ENCODE peak calls at places on chromosomes 13 and 19, in ten cellular contexts. One of them, this sample, is unnamed.

GRCh38 chr13:27353166-27353583 is 71.2 kb upstream of the GTF3A start:
- DNase-seq in HepG2: peak
- DNase-seq in fibroblast of mammary gland: no peak
- DNase-seq in left lung: no peak
- DNase-seq in AG04450: peak
- DNase-seq in cardiac fibroblast: peak
- DNase-seq in tibial artery: no peak
- DNase-seq in fibroblast of lung: peak
- DNase-seq in nephron progenitor cell: no peak
- DNase-seq in BE2C: no peak
- DNase-seq in this sample: peak

GRCh38 chr13:52162279-52163101 is 3.1 kb upstream of the NEK3 start:
- DNase-seq in HepG2: peak
- DNase-seq in fibroblast of mammary gland: peak
- DNase-seq in left lung: no peak
- DNase-seq in AG04450: no peak
- DNase-seq in cardiac fibroblast: peak
- DNase-seq in tibial artery: no peak
- DNase-seq in fibroblast of lung: peak
- DNase-seq in nephron progenitor cell: no peak
- DNase-seq in BE2C: no peak
- DNase-seq in this sample: no peak

GRCh38 chr19:17762505-17763229 is 11.4 kb downstream of the FCHO1 start:
- DNase-seq in HepG2: peak
- DNase-seq in fibroblast of mammary gland: peak
- DNase-seq in left lung: no peak
- DNase-seq in AG04450: no peak
- DNase-seq in cardiac fibroblast: peak
- DNase-seq in tibial artery: no peak
- DNase-seq in fibroblast of lung: peak
- DNase-seq in nephron progenitor cell: peak
- DNase-seq in BE2C: peak
- DNase-seq in this sample: no peak

GRCh38 chr19:35484637-35485036 is 5.6 kb downstream of the KRTDAP start:
- DNase-seq in HepG2: no peak
- DNase-seq in fibroblast of mammary gland: no peak
- DNase-seq in left lung: no peak
- DNase-seq in AG04450: no peak
- DNase-seq in cardiac fibroblast: no peak
- DNase-seq in tibial artery: no peak
- DNase-seq in fibroblast of lung: no peak
- DNase-seq in nephron progenitor cell: no peak
- DNase-seq in BE2C: no peak
- DNase-seq in this sample: peak

GRCh38 chr13:94088742-94089141 is 390.7 kb downstream of the DCT start:
- DNase-seq in HepG2: no peak
- DNase-seq in fibroblast of mammary gland: no peak
- DNase-seq in left lung: no peak
- DNase-seq in AG04450: no peak
- DNase-seq in cardiac fibroblast: no peak
- DNase-seq in tibial artery: no peak
- DNase-seq in fibroblast of lung: no peak
- DNase-seq in nephron progenitor cell: no peak
- DNase-seq in BE2C: no peak
- DNase-seq in this sample: no peak

GRCh38 chr13:63092461-63092860 is 1676.8 kb upstream of the PCDH20 start:
- DNase-seq in HepG2: no peak
- DNase-seq in fibroblast of mammary gland: no peak
- DNase-seq in left lung: no peak
- DNase-seq in AG04450: no peak
- DNase-seq in cardiac fibroblast: no peak
- DNase-seq in tibial artery: no peak
- DNase-seq in fibroblast of lung: peak
- DNase-seq in nephron progenitor cell: no peak
- DNase-seq in BE2C: no peak
- DNase-seq in this sample: no peak

GRCh38 chr13:66534561-66534960 is 695.6 kb downstream of the PCDH9 start:
- DNase-seq in HepG2: no peak
- DNase-seq in fibroblast of mammary gland: peak
- DNase-seq in left lung: no peak
- DNase-seq in AG04450: no peak
- DNase-seq in cardiac fibroblast: no peak
- DNase-seq in tibial artery: no peak
- DNase-seq in fibroblast of lung: peak
- DNase-seq in nephron progenitor cell: no peak
- DNase-seq in BE2C: no peak
- DNase-seq in this sample: no peak

GRCh38 chr13:37361608-37362007 is 237.0 kb downstream of the POSTN start:
- DNase-seq in HepG2: no peak
- DNase-seq in fibroblast of mammary gland: no peak
- DNase-seq in left lung: no peak
- DNase-seq in AG04450: no peak
- DNase-seq in cardiac fibroblast: no peak
- DNase-seq in tibial artery: no peak
- DNase-seq in fibroblast of lung: peak
- DNase-seq in nephron progenitor cell: no peak
- DNase-seq in BE2C: no peak
- DNase-seq in this sample: no peak

GRCh38 chr19:12843999-12844732 is 5.9 kb downstream of the MAST1 start:
- DNase-seq in HepG2: no peak
- DNase-seq in fibroblast of mammary gland: no peak
- DNase-seq in left lung: no peak
- DNase-seq in AG04450: no peak
- DNase-seq in cardiac fibroblast: no peak
- DNase-seq in tibial artery: no peak
- DNase-seq in fibroblast of lung: no peak
- DNase-seq in nephron progenitor cell: no peak
- DNase-seq in BE2C: no peak
- DNase-seq in this sample: no peak

GRCh38 chr13:79392882-79393563 is 13.0 kb downstream of the RBM26 start:
- DNase-seq in HepG2: no peak
- DNase-seq in fibroblast of mammary gland: peak
- DNase-seq in left lung: no peak
- DNase-seq in AG04450: no peak
- DNase-seq in cardiac fibroblast: no peak
- DNase-seq in tibial artery: no peak
- DNase-seq in fibroblast of lung: peak
- DNase-seq in nephron progenitor cell: no peak
- DNase-seq in BE2C: no peak
- DNase-seq in this sample: no peak

GRCh38 chr13:38879278-38879677 is 111.4 kb downstream of the STOML3 start:
- DNase-seq in HepG2: no peak
- DNase-seq in fibroblast of mammary gland: no peak
- DNase-seq in left lung: no peak
- DNase-seq in AG04450: no peak
- DNase-seq in cardiac fibroblast: no peak
- DNase-seq in tibial artery: no peak
- DNase-seq in fibroblast of lung: peak
- DNase-seq in nephron progenitor cell: no peak
- DNase-seq in BE2C: no peak
- DNase-seq in this sample: no peak

GRCh38 chr19:18091217-18091608 is 4.5 kb upstream of the IL12RB1 start:
- DNase-seq in HepG2: no peak
- DNase-seq in fibroblast of mammary gland: no peak
- DNase-seq in left lung: peak
- DNase-seq in AG04450: no peak
- DNase-seq in cardiac fibroblast: no peak
- DNase-seq in tibial artery: peak
- DNase-seq in fibroblast of lung: no peak
- DNase-seq in nephron progenitor cell: no peak
- DNase-seq in BE2C: no peak
- DNase-seq in this sample: peak

GRCh38 chr13:73913043-73913740 is 221.0 kb downstream of the KLF12 start:
- DNase-seq in HepG2: no peak
- DNase-seq in fibroblast of mammary gland: peak
- DNase-seq in left lung: no peak
- DNase-seq in AG04450: no peak
- DNase-seq in cardiac fibroblast: peak
- DNase-seq in tibial artery: no peak
- DNase-seq in fibroblast of lung: peak
- DNase-seq in nephron progenitor cell: no peak
- DNase-seq in BE2C: no peak
- DNase-seq in this sample: no peak

GRCh38 chr13:44873486-44873885 is 115.8 kb downstream of the NUFIP1 start:
- DNase-seq in HepG2: no peak
- DNase-seq in fibroblast of mammary gland: no peak
- DNase-seq in left lung: no peak
- DNase-seq in AG04450: no peak
- DNase-seq in cardiac fibroblast: peak
- DNase-seq in tibial artery: no peak
- DNase-seq in fibroblast of lung: peak
- DNase-seq in nephron progenitor cell: no peak
- DNase-seq in BE2C: no peak
- DNase-seq in this sample: no peak

GRCh38 chr13:73058741-73059459 is at the start of gene KLF5:
- DNase-seq in HepG2: peak
- DNase-seq in fibroblast of mammary gland: peak
- DNase-seq in left lung: peak
- DNase-seq in AG04450: peak
- DNase-seq in cardiac fibroblast: peak
- DNase-seq in tibial artery: peak
- DNase-seq in fibroblast of lung: peak
- DNase-seq in nephron progenitor cell: peak
- DNase-seq in BE2C: peak
- DNase-seq in this sample: peak

GRCh38 chr13:98214707-98215106 is 37.6 kb upstream of the RNF113B start:
- DNase-seq in HepG2: no peak
- DNase-seq in fibroblast of mammary gland: no peak
- DNase-seq in left lung: no peak
- DNase-seq in AG04450: no peak
- DNase-seq in cardiac fibroblast: no peak
- DNase-seq in tibial artery: no peak
- DNase-seq in fibroblast of lung: no peak
- DNase-seq in nephron progenitor cell: no peak
- DNase-seq in BE2C: no peak
- DNase-seq in this sample: no peak

GRCh38 chr19:43575955-43576451 is 402 bp downstream of the PINLYP start:
- DNase-seq in HepG2: no peak
- DNase-seq in fibroblast of mammary gland: no peak
- DNase-seq in left lung: no peak
- DNase-seq in AG04450: no peak
- DNase-seq in cardiac fibroblast: peak
- DNase-seq in tibial artery: no peak
- DNase-seq in fibroblast of lung: no peak
- DNase-seq in nephron progenitor cell: no peak
- DNase-seq in BE2C: no peak
- DNase-seq in this sample: no peak

GRCh38 chr19:14410775-14411134 is 8.4 kb downstream of the DDX39A start:
- DNase-seq in HepG2: no peak
- DNase-seq in fibroblast of mammary gland: no peak
- DNase-seq in left lung: no peak
- DNase-seq in AG04450: no peak
- DNase-seq in cardiac fibroblast: no peak
- DNase-seq in tibial artery: no peak
- DNase-seq in fibroblast of lung: no peak
- DNase-seq in nephron progenitor cell: no peak
- DNase-seq in BE2C: no peak
- DNase-seq in this sample: peak
- TF ChIP-seq CTCF in HepG2: no peak
- TF ChIP-seq CTCF in fibroblast of mammary gland: no peak
- TF ChIP-seq CTCF in left lung: no peak
- TF ChIP-seq CTCF in AG04450: no peak
- TF ChIP-seq CTCF in cardiac fibroblast: no peak
- TF ChIP-seq CTCF in tibial artery: no peak
- TF ChIP-seq CTCF in fibroblast of lung: no peak
- TF ChIP-seq CTCF in nephron progenitor cell: no peak
- TF ChIP-seq CTCF in BE2C: no peak
- TF ChIP-seq CTCF in this sample: no peak

GRCh38 chr19:31944286-31944685 is 401.1 kb upstream of the ZNF507 start:
- DNase-seq in HepG2: no peak
- DNase-seq in fibroblast of mammary gland: no peak
- DNase-seq in left lung: no peak
- DNase-seq in AG04450: no peak
- DNase-seq in cardiac fibroblast: no peak
- DNase-seq in tibial artery: no peak
- DNase-seq in fibroblast of lung: no peak
- DNase-seq in nephron progenitor cell: no peak
- DNase-seq in BE2C: no peak
- DNase-seq in this sample: no peak

GRCh38 chr19:31943778-31944177 is 401.6 kb upstream of the ZNF507 start:
- DNase-seq in HepG2: no peak
- DNase-seq in fibroblast of mammary gland: no peak
- DNase-seq in left lung: no peak
- DNase-seq in AG04450: no peak
- DNase-seq in cardiac fibroblast: no peak
- DNase-seq in tibial artery: no peak
- DNase-seq in fibroblast of lung: no peak
- DNase-seq in nephron progenitor cell: no peak
- DNase-seq in BE2C: no peak
- DNase-seq in this sample: no peak

GRCh38 chr19:31946491-31946890 is 398.9 kb upstream of the ZNF507 start:
- DNase-seq in HepG2: no peak
- DNase-seq in fibroblast of mammary gland: no peak
- DNase-seq in left lung: no peak
- DNase-seq in AG04450: no peak
- DNase-seq in cardiac fibroblast: no peak
- DNase-seq in tibial artery: no peak
- DNase-seq in fibroblast of lung: no peak
- DNase-seq in nephron progenitor cell: no peak
- DNase-seq in BE2C: no peak
- DNase-seq in this sample: no peak

GRCh38 chr19:31947436-31947835 is 398.0 kb upstream of the ZNF507 start:
- DNase-seq in HepG2: no peak
- DNase-seq in fibroblast of mammary gland: no peak
- DNase-seq in left lung: no peak
- DNase-seq in AG04450: no peak
- DNase-seq in cardiac fibroblast: no peak
- DNase-seq in tibial artery: no peak
- DNase-seq in fibroblast of lung: no peak
- DNase-seq in nephron progenitor cell: no peak
- DNase-seq in BE2C: no peak
- DNase-seq in this sample: no peak

GRCh38 chr19:31943305-31943704 is 402.1 kb upstream of the ZNF507 start:
- DNase-seq in HepG2: no peak
- DNase-seq in fibroblast of mammary gland: no peak
- DNase-seq in left lung: no peak
- DNase-seq in AG04450: no peak
- DNase-seq in cardiac fibroblast: no peak
- DNase-seq in tibial artery: no peak
- DNase-seq in fibroblast of lung: no peak
- DNase-seq in nephron progenitor cell: peak
- DNase-seq in BE2C: peak
- DNase-seq in this sample: no peak
- TF ChIP-seq CTCF in HepG2: no peak
- TF ChIP-seq CTCF in fibroblast of mammary gland: no peak
- TF ChIP-seq CTCF in left lung: no peak
- TF ChIP-seq CTCF in AG04450: no peak
- TF ChIP-seq CTCF in cardiac fibroblast: no peak
- TF ChIP-seq CTCF in tibial artery: no peak
- TF ChIP-seq CTCF in fibroblast of lung: peak
- TF ChIP-seq CTCF in nephron progenitor cell: peak
- TF ChIP-seq CTCF in BE2C: no peak
- TF ChIP-seq CTCF in this sample: no peak

GRCh38 chr19:4115050-4115817 is 8.7 kb downstream of the MAP2K2 start:
- DNase-seq in HepG2: no peak
- DNase-seq in fibroblast of mammary gland: no peak
- DNase-seq in left lung: no peak
- DNase-seq in AG04450: no peak
- DNase-seq in cardiac fibroblast: no peak
- DNase-seq in tibial artery: no peak
- DNase-seq in fibroblast of lung: no peak
- DNase-seq in nephron progenitor cell: no peak
- DNase-seq in BE2C: no peak
- DNase-seq in this sample: peak
- TF ChIP-seq CTCF in HepG2: no peak
- TF ChIP-seq CTCF in fibroblast of mammary gland: no peak
- TF ChIP-seq CTCF in left lung: no peak
- TF ChIP-seq CTCF in AG04450: no peak
- TF ChIP-seq CTCF in cardiac fibroblast: no peak
- TF ChIP-seq CTCF in tibial artery: no peak
- TF ChIP-seq CTCF in fibroblast of lung: no peak
- TF ChIP-seq CTCF in nephron progenitor cell: no peak
- TF ChIP-seq CTCF in BE2C: no peak
- TF ChIP-seq CTCF in this sample: peak

GRCh38 chr13:81116461-81117282 is 775.7 kb upstream of the SPRY2 start:
- DNase-seq in HepG2: no peak
- DNase-seq in fibroblast of mammary gland: no peak
- DNase-seq in left lung: no peak
- DNase-seq in AG04450: no peak
- DNase-seq in cardiac fibroblast: no peak
- DNase-seq in tibial artery: no peak
- DNase-seq in fibroblast of lung: no peak
- DNase-seq in nephron progenitor cell: no peak
- DNase-seq in BE2C: no peak
- DNase-seq in this sample: no peak
- TF ChIP-seq CTCF in HepG2: no peak
- TF ChIP-seq CTCF in fibroblast of mammary gland: no peak
- TF ChIP-seq CTCF in left lung: no peak
- TF ChIP-seq CTCF in AG04450: no peak
- TF ChIP-seq CTCF in cardiac fibroblast: no peak
- TF ChIP-seq CTCF in tibial artery: no peak
- TF ChIP-seq CTCF in fibroblast of lung: no peak
- TF ChIP-seq CTCF in nephron progenitor cell: no peak
- TF ChIP-seq CTCF in BE2C: no peak
- TF ChIP-seq CTCF in this sample: no peak